ENCODE peak calls at places on chromosome 19, in nine cellular contexts. X is ovary, U is neural progenitor cell, V is left ventricle myocardium inferior, H is keratinocyte, Z is heart left ventricle, A is A549, B is fibroblast of lung, J is Karpas-422. N is an unnamed sample.

GRCh38 chr19:12837225-12837624 is 1.1 kb upstream of the MAST1 start:
- DNase-seq in U (no peak), A (no peak), J (no peak), V (no peak), X (no peak), H (peak; percentile 54), Z (no peak), B (no peak), N (no peak)

GRCh38 chr19:16594131-16594586 is 21.9 kb upstream of the SLC35E1 start:
- DNase-seq in X (no peak), J (no peak), Z (no peak), V (no peak), B (no peak), A (no peak), U (no peak), H (no peak), N (no peak)

GRCh38 chr19:621819-622218 is 11.5 kb downstream of the POLRMT start:
- DNase-seq in H (no peak), Z (no peak), U (no peak), J (no peak), A (no peak), X (no peak), B (no peak), V (no peak), N (no peak)

GRCh38 chr19:40147693-40148347 is 43.4 kb upstream of the MAP3K10 start:
- DNase-seq in Z (no peak), X (no peak), V (no peak), U (no peak), A (peak; percentile 46), B (peak; percentile 71), J (no peak), H (no peak), N (no peak)

GRCh38 chr19:9597027-9597426 is 12.7 kb upstream of the ZNF121 start:
- DNase-seq in X (no peak), V (no peak), H (no peak), Z (no peak), U (no peak), B (peak; percentile 72), J (no peak), A (no peak), N (no peak)

GRCh38 chr19:2923510-2923909 is 21.3 kb downstream of the ZNF77 start:
- DNase-seq in Z (no peak), B (peak; percentile 51), V (no peak), J (no peak), A (no peak), U (no peak), X (no peak), H (no peak), N (no peak)

GRCh38 chr19:3115411-3115810 is 20.4 kb upstream of the GNA15 start:
- DNase-seq in X (no peak), B (no peak), V (no peak), U (no peak), Z (no peak), A (no peak), J (no peak), H (no peak), N (no peak)

GRCh38 chr19:44530777-44531176 is 1.3 kb upstream of the CEACAM20 start:
- DNase-seq in U (no peak), X (no peak), A (no peak), B (no peak), V (no peak), H (no peak), Z (no peak), J (no peak), N (no peak)

GRCh38 chr19:14476663-14477401 is 1.7 kb upstream of the PTGER1 start:
- DNase-seq in B (peak; percentile 92), U (no peak), H (peak; percentile 80), J (peak; percentile 73), X (no peak), V (no peak), A (peak; percentile 73), Z (no peak), N (no peak)

GRCh38 chr19:30678168-30678567 is 306.0 kb downstream of the ZNF536 start:
- DNase-seq in Z (no peak), A (no peak), X (no peak), U (no peak), V (no peak), B (no peak), H (no peak), J (no peak), N (no peak)

GRCh38 chr19:15042003-15042402 is 7.3 kb upstream of the CASP14 start:
- DNase-seq in H (no peak), A (no peak), B (no peak), U (no peak), V (no peak), X (no peak), J (no peak), Z (no peak), N (no peak)

GRCh38 chr19:55471266-55471665 is 5.2 kb upstream of the ZNF628 start:
- DNase-seq in V (no peak), A (no peak), H (no peak), U (no peak), B (no peak), X (no peak), J (no peak), Z (no peak), N (no peak)

GRCh38 chr19:48635263-48635965 is 1.8 kb downstream of the DBP start:
- DNase-seq in V (peak; percentile 77), Z (peak; percentile 84), B (no peak), U (peak; percentile 90), H (no peak), J (peak; percentile 90), X (peak; percentile 82), A (peak; percentile 73), N (peak; percentile 75)

GRCh38 chr19:14782978-14783545 is 4.7 kb upstream of the ADGRE2 start:
- DNase-seq in A (no peak), U (no peak), B (no peak), Z (no peak), H (no peak), X (no peak), V (no peak), J (no peak), N (no peak)

GRCh38 chr19:48512504-48513288 is 1.1 kb upstream of the LMTK3 start:
- DNase-seq in X (no peak), Z (no peak), H (no peak), U (peak; percentile 1), B (no peak), J (no peak), V (no peak), A (no peak), N (no peak)

GRCh38 chr19:17633700-17634099 is 54.5 kb downstream of the UNC13A start:
- DNase-seq in U (no peak), Z (no peak), A (no peak), B (no peak), H (no peak), V (no peak), X (no peak), J (no peak), N (no peak)

GRCh38 chr19:33224694-33225457 is 774 bp downstream of the SLC7A10 start:
- DNase-seq in A (no peak), H (no peak), U (no peak), V (no peak), X (no peak), Z (no peak), B (no peak), J (no peak), N (no peak)

GRCh38 chr19:33226550-33227241 is 1.0 kb upstream of the SLC7A10 start:
- DNase-seq in V (no peak), U (peak; percentile 76), J (no peak), B (peak; percentile 9), H (no peak), A (peak; percentile 67), X (no peak), Z (no peak), N (no peak)

GRCh38 chr19:33227242-33227650 is 1.6 kb upstream of the SLC7A10 start:
- DNase-seq in X (no peak), J (no peak), B (peak; percentile 63), Z (no peak), V (no peak), U (no peak), A (no peak), H (no peak), N (no peak)

GRCh38 chr19:33227870-33228599 is 2.4 kb upstream of the SLC7A10 start:
- DNase-seq in A (no peak), X (no peak), V (no peak), U (no peak), H (no peak), Z (no peak), J (no peak), B (peak; percentile 3), N (no peak)

GRCh38 chr19:33225458-33225925 is at the start of gene SLC7A10:
- DNase-seq in U (peak; percentile 71), V (no peak), A (no peak), H (no peak), J (no peak), Z (no peak), B (no peak), X (no peak), N (no peak)
- H3K9me3 ChIP-seq in U (peaks cover 12% of the 10 kb centered on the region), V (peaks cover 30% of the 10 kb centered on the region), A (peaks cover 33% of the 10 kb centered on the region), H (peaks cover 2% of the 10 kb centered on the region), J (peaks cover 5% of the 10 kb centered on the region), Z (peaks cover 22% of the 10 kb centered on the region), B (no peaks in the 10 kb centered on the region), X (no peaks in the 10 kb centered on the region), N (no peaks in the 10 kb centered on the region)

GRCh38 chr19:45715139-45715538 is 15.6 kb downstream of the FBXO46 start:
- DNase-seq in U (no peak), V (no peak), B (no peak), J (no peak), X (no peak), Z (no peak), A (no peak), H (no peak), N (no peak)
- H3K9me3 ChIP-seq in U (no peaks in the 10 kb centered on the region), V (no peaks in the 10 kb centered on the region), B (no peaks in the 10 kb centered on the region), J (no peaks in the 10 kb centered on the region), X (no peaks in the 10 kb centered on the region), Z (no peaks in the 10 kb centered on the region), A (no peaks in the 10 kb centered on the region), H (no peaks in the 10 kb centered on the region), N (no peaks in the 10 kb centered on the region)

GRCh38 chr19:35346193-35347052 is 1.3 kb upstream of the FFAR1 start:
- DNase-seq in U (no peak), V (no peak), Z (no peak), X (peak; percentile 18), B (no peak), J (peak; percentile 76), A (no peak), H (no peak), N (no peak)
- H3K9me3 ChIP-seq in U (no peaks in the 10 kb centered on the region), V (no peaks in the 10 kb centered on the region), Z (no peaks in the 10 kb centered on the region), X (no peaks in the 10 kb centered on the region), B (no peaks in the 10 kb centered on the region), J (no peaks in the 10 kb centered on the region), A (no peaks in the 10 kb centered on the region), H (no peaks in the 10 kb centered on the region), N (no peaks in the 10 kb centered on the region)

GRCh38 chr19:52492201-52492960 is 35.1 kb upstream of the ZNF808 start:
- DNase-seq in Z (no peak), B (no peak), A (no peak), U (peak; percentile 91), X (no peak), V (no peak), J (no peak), H (no peak), N (no peak)

GRCh38 chr19:52494518-52494917 is 33.0 kb upstream of the ZNF808 start:
- DNase-seq in Z (no peak), J (no peak), H (no peak), A (no peak), V (no peak), X (no peak), B (no peak), U (no peak), N (no peak)

GRCh38 chr19:52498571-52498970 is 28.9 kb upstream of the ZNF808 start:
- DNase-seq in A (no peak), Z (no peak), B (no peak), X (no peak), J (no peak), V (no peak), H (no peak), U (no peak), N (no peak)

GRCh38 chr19:52492991-52493470 is 34.4 kb upstream of the ZNF808 start:
- DNase-seq in X (no peak), H (no peak), V (peak; percentile 15), B (no peak), A (no peak), Z (no peak), J (no peak), U (peak; percentile 81), N (no peak)
- H3K9me3 ChIP-seq in X (peaks cover 3% of the 10 kb centered on the region), H (peaks cover 2% of the 10 kb centered on the region), V (peaks cover 99% of the 10 kb centered on the region), B (no peaks in the 10 kb centered on the region), A (peaks cover 55% of the 10 kb centered on the region), Z (peaks cover 56% of the 10 kb centered on the region), J (peaks cover 8% of the 10 kb centered on the region), U (no peaks in the 10 kb centered on the region), N (no peaks in the 10 kb centered on the region)

N was measured in uterus.